ENCODE peak calls at places on chromosomes 7 and 10, in four cellular contexts. Q is prostate gland, L is neuronal stem cell, X is aorta. B is an unnamed sample. For H3K4me1, the result is how much of the 10 kb centered on the place peaks cover.

GRCh38 chr7:65951837-65952578 is 30.0 kb downstream of the GUSB start:
- DNase-seq in L (no peak), Q (no peak), X (no peak), B (no peak)

GRCh38 chr10:11539191-11539868 is 72.1 kb downstream of the USP6NL start:
- DNase-seq in Q (no peak), X (no peak), L (no peak), B (no peak)

GRCh38 chr10:6494934-6495592 is 85.0 kb downstream of the PRKCQ start:
- DNase-seq in Q (no peak), L (no peak), X (no peak), B (no peak)

GRCh38 chr10:125634606-125635005 is 48.4 kb downstream of the TEX36 start:
- DNase-seq in L (no peak), Q (no peak), X (no peak), B (no peak)

GRCh38 chr10:100741386-100742066 is 3.9 kb upstream of the PAX2 start:
- DNase-seq in X (no peak), L (no peak), Q (no peak), B (no peak)

GRCh38 chr10:117503886-117504205 is 38.7 kb upstream of the EMX2 start:
- DNase-seq in Q (no peak), X (no peak), L (no peak), B (no peak)

GRCh38 chr7:85023066-85023687 is 163.7 kb downstream of the SEMA3D start:
- DNase-seq in X (no peak), L (peak), Q (peak), B (no peak)

GRCh38 chr7:149624006-149624405 is 126.4 kb upstream of the ZNF746 start:
- DNase-seq in L (no peak), X (peak), Q (no peak), B (peak)

GRCh38 chr10:125158528-125159485 is 1.6 kb downstream of the CTBP2 start:
- DNase-seq in Q (no peak), X (peak), L (no peak), B (peak)

GRCh38 chr7:55594414-55594813 is 22.1 kb upstream of the VOPP1 start:
- DNase-seq in Q (no peak), X (no peak), L (no peak), B (no peak)

GRCh38 chr10:69807696-69808095 is 6.0 kb downstream of the COL13A1 start:
- DNase-seq in L (no peak), X (peak), Q (no peak), B (no peak)

GRCh38 chr10:28983799-28984198 is 305.1 kb upstream of the LYZL1 start:
- DNase-seq in L (no peak), Q (no peak), X (no peak), B (no peak)

GRCh38 chr7:36361227-36361626 is 28.4 kb upstream of the ANLN start:
- DNase-seq in L (no peak), X (no peak), Q (no peak), B (no peak)

DNA sequence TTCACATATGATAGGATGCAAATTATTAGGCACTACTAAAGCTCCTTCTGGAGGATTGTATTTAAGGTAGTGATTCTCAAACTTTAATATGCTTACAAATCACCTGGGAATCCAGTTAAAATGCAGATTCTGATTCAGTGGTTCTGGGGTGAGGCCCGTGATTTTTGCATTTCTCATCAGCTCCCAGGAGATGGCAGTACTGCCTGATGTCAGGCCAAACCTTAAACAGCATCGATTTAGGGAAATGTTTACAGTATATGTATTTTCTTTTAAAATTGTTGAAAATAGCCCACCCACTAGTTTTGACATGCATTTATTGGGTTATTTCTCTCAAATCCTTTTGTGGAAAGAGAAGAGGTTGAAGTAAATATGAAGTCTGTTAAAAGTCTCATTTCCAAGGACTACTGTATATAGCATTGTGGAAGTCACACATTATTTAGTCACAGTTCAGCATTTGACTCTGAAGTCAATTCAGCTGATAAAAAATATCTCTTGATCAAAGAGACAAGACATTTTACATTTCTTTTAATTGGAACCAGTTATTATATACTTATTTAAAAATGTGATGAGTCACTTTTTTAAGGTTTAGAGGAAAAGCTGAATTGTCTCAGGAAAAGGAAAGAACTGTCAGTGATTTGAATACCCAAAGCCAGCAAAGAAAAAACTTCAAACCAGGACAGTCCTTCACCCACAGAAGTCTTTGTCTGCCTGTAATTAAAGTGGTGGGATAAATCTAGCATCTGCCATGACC is 21.2 kb upstream of the HBP1 start:
- DNase-seq in X (no peak), L (no peak), Q (no peak), B (no peak)
- H3K27ac ChIP-seq in X (no peak), L (no peak), Q (no peak), B (no peak)

GRCh38 chr7:137964824-137965545 is 36.9 kb downstream of the CREB3L2 start:
- DNase-seq in X (no peak), Q (no peak), L (no peak), B (no peak)

GRCh38 chr7:137968890-137969289 is 33.0 kb downstream of the CREB3L2 start:
- DNase-seq in Q (no peak), L (no peak), X (no peak), B (no peak)

GRCh38 chr7:137967143-137968018 is 34.5 kb downstream of the CREB3L2 start:
- DNase-seq in L (no peak), X (no peak), Q (no peak), B (no peak)

GRCh38 chr7:137965942-137966624 is 35.8 kb downstream of the CREB3L2 start:
- DNase-seq in L (no peak), Q (no peak), X (no peak), B (no peak)

GRCh38 chr7:137966636-137967142 is 35.2 kb downstream of the CREB3L2 start:
- DNase-seq in L (no peak), Q (no peak), X (no peak), B (no peak)
- H3K4me1 ChIP-seq in L (under half), Q (under half), X (under half), B (under half)

GRCh38 chr10:91196268-91197043 is 24.0 kb upstream of the PCGF5 start:
- DNase-seq in L (no peak), Q (no peak), X (no peak), B (no peak)

GRCh38 chr10:91190876-91191580 is 29.4 kb upstream of the PCGF5 start:
- DNase-seq in Q (no peak), X (no peak), L (no peak), B (no peak)

GRCh38 chr10:91191581-91191919 is 28.9 kb upstream of the PCGF5 start:
- DNase-seq in Q (no peak), X (no peak), L (no peak), B (no peak)

GRCh38 chr10:91197044-91197651 is 23.3 kb upstream of the PCGF5 start:
- DNase-seq in X (peak), Q (no peak), L (no peak), B (peak)

DNA sequence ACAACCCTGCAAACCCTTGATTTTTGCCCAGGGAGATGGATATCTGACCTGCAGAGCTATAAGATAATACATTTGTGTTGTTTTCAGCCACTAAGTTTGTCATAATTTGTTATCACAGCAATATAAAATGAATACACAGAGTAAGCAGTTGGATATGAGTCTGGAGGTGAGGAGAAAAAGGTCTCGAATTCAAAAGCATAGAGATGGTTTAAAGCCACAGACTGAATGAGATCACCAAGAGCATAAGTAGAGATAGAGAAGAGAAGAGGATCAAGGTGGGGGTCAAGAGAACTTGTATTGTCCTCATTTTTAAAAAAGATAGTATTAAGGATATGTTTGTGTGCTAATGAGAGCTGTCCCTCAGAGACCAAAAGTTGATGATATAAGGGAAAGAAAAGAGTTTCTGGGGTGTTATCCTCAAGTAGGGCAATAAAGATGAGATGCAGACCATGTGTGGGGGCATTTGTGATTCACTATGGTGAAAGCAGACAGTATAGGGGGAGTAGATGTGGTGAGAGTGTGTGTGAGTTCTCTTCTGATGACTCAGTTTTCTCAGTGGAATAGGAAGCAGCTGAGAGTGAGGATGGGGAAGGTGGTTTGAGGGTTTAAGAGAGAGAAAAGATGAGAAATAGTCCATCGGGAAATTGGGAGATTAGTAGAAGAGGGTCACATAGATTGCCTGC is 25.8 kb upstream of the PCGF5 start:
- DNase-seq in X (no peak), L (no peak), Q (no peak), B (no peak)
- H3K27ac ChIP-seq in X (no peak), L (no peak), Q (no peak), B (no peak)

GRCh38 chr10:51419416-51420093 is 279.8 kb downstream of the CSTF2T start:
- DNase-seq in L (no peak), Q (no peak), X (no peak), B (no peak)
- H3K4me1 ChIP-seq in L (under half), Q (under half), X (under half), B (under half)

GRCh38 chr7:74028321-74028812 is 394 bp downstream of the ELN start:
- DNase-seq in L (no peak), X (no peak), Q (no peak), B (peak)

GRCh38 chr7:74026406-74027123 is 1.4 kb upstream of the ELN start:
- DNase-seq in X (peak), L (peak), Q (peak), B (peak)

GRCh38 chr7:74027683-74028320 is at the start of gene ELN:
- DNase-seq in Q (peak), L (no peak), X (peak), B (peak)

GRCh38 chr7:74025745-74026144 is 2.2 kb upstream of the ELN start:
- DNase-seq in L (no peak), X (no peak), Q (no peak), B (no peak)

GRCh38 chr7:74027124-74027682 is 770 bp upstream of the ELN start:
- DNase-seq in X (no peak), Q (no peak), L (no peak), B (no peak)
- H3K27ac ChIP-seq in X (peak), Q (peak), L (no peak), B (peak)